ENCODE peak calls at places on chromosomes 3 and 15, in five cellular contexts. T is tibial artery; K is AG09319; Z is CD4-positive, alpha-beta T cell; R is choroid plexus epithelial cell. H is an unnamed sample.

GRCh38 chr3:190225186-190225692 is 97.0 kb downstream of the CLDN1 start:
- DNase-seq in T (no peak), K (peak), Z (no peak), R (peak), H (no peak)

GRCh38 chr15:78997981-78998499 is 53.2 kb upstream of the CTSH start:
- DNase-seq in T (no peak), K (no peak), Z (no peak), R (no peak), H (no peak)

GRCh38 chr3:30471076-30471475 is 135.3 kb upstream of the TGFBR2 start:
- DNase-seq in T (no peak), K (no peak), Z (no peak), R (peak), H (no peak)

GRCh38 chr3:100611221-100611620 is 1.8 kb downstream of the ADGRG7 start:
- DNase-seq in T (no peak), K (no peak), Z (no peak), R (no peak), H (no peak)

GRCh38 chr15:64975390-64975789 is 14.3 kb downstream of the SPG21 start:
- DNase-seq in T (no peak), K (no peak), Z (no peak), R (no peak), H (no peak)

GRCh38 chr3:127497166-127497565 is 93.4 kb downstream of the TPRA1 start:
- DNase-seq in T (no peak), K (no peak), Z (no peak), R (no peak), H (no peak)

GRCh38 chr15:73239564-73240208 is 129.1 kb downstream of the HCN4 start:
- DNase-seq in T (no peak), K (no peak), Z (no peak), R (peak), H (no peak)

GRCh38 chr3:14169871-14170270 is 8.5 kb downstream of the XPC start:
- DNase-seq in T (no peak), K (no peak), Z (no peak), R (peak), H (no peak)

GRCh38 chr3:102018544-102018943 is 169.2 kb downstream of the NFKBIZ start:
- DNase-seq in T (no peak), K (no peak), Z (no peak), R (no peak), H (no peak)

GRCh38 chr3:127483902-127484591 is 106.5 kb downstream of the TPRA1 start:
- DNase-seq in T (peak), K (no peak), Z (no peak), R (no peak), H (peak)

GRCh38 chr15:99449514-99449913 is 116.3 kb upstream of the MEF2A start:
- DNase-seq in T (no peak), K (no peak), Z (no peak), R (no peak), H (no peak)

GRCh38 chr15:78732634-78733033 is 78.6 kb downstream of the ADAMTS7 start:
- DNase-seq in T (no peak), K (no peak), Z (no peak), R (no peak), H (no peak)

GRCh38 chr3:58175429-58176184 is 35.2 kb downstream of the DNASE1L3 start:
- DNase-seq in T (no peak), K (no peak), Z (no peak), R (peak), H (no peak)

GRCh38 chr15:52326758-52327157 is 31.2 kb upstream of the MYO5C start:
- DNase-seq in T (no peak), K (peak), Z (no peak), R (peak), H (no peak)

GRCh38 chr3:128555098-128555825 is 62.3 kb upstream of the GATA2 start:
- DNase-seq in T (peak), K (no peak), Z (no peak), R (no peak), H (no peak)

GRCh38 chr3:128554465-128555097 is 61.6 kb upstream of the GATA2 start:
- DNase-seq in T (peak), K (no peak), Z (no peak), R (no peak), H (no peak)

GRCh38 chr3:128555881-128556280 is 62.9 kb upstream of the GATA2 start:
- DNase-seq in T (no peak), K (no peak), Z (no peak), R (no peak), H (no peak)

GRCh38 chr3:128553560-128553959 is 60.6 kb upstream of the GATA2 start:
- DNase-seq in T (peak), K (no peak), Z (no peak), R (no peak), H (no peak)

GRCh38 chr3:128554100-128554464 is 61.1 kb upstream of the GATA2 start:
- DNase-seq in T (peak), K (no peak), Z (no peak), R (peak), H (no peak)
- TF ChIP-seq CTCF in T (no peak), K (no peak), Z (no peak), R (peak), H (no peak)

GRCh38 chr15:57306944-57307411 is 69.3 kb upstream of the CGNL1 start:
- DNase-seq in T (no peak), K (no peak), Z (no peak), R (no peak), H (no peak)
- TF ChIP-seq CTCF in T (no peak), K (no peak), Z (peak), R (no peak), H (peak)

GRCh38 chr3:51082363-51082762 is 302.7 kb upstream of the MANF start:
- DNase-seq in T (no peak), K (no peak), Z (no peak), R (no peak), H (no peak)
- TF ChIP-seq CTCF in T (no peak), K (no peak), Z (no peak), R (no peak), H (no peak)

GRCh38 chr3:119324899-119325298 is 30.7 kb downstream of the ARHGAP31 start:
- DNase-seq in T (no peak), K (no peak), Z (no peak), R (no peak), H (no peak)

GRCh38 chr3:119323401-119324107 is 29.4 kb downstream of the ARHGAP31 start:
- DNase-seq in T (no peak), K (no peak), Z (peak), R (peak), H (no peak)

GRCh38 chr3:119319311-119319710 is 25.1 kb downstream of the ARHGAP31 start:
- DNase-seq in T (no peak), K (no peak), Z (no peak), R (no peak), H (no peak)

GRCh38 chr3:119322021-119322522 is 27.9 kb downstream of the ARHGAP31 start:
- DNase-seq in T (no peak), K (no peak), Z (no peak), R (no peak), H (no peak)

DNA sequence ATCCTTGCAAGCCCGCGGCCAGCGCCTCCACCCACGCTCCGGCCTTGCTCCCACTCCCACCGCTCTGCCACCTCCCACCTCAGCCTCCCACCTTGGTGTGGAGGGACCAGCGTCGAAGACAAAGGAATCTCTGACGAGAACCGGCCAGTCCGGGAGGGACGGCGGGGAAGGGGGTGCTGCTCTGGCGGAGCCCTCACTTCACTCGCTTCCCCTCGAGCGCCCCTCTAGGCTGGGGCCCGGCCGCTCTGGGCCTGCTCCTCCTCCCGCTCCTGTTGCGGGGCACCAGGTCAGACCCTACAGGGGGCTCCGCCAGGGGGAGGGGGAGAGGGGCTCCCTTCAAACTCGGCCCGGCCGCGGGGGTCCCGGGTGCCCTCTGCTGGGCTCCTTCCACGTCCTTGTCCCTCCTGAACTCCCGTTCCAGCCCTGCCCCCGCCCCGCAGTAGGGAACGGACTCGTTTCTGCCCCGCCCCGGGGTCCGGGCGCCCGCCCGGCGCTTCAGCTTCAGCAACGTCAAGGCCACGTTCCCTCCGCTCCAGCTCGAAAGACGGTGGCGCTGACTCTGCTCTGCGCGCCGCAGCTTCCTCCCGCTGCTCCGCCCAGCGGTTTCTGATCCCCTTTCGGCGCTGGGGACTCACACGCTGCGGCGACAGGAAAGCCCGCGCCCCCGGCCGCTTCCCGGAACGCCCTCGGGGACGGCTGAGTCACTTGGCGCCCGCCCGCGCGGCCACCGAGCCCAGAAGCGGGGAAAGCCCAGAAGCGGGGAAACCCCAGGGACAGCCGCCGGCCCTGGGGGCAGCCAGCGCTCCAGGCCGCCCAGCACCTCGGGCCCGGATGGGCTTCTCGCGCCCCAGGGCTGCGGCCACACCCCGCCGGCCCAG is 28.6 kb downstream of the ARHGAP31 start:
- DNase-seq in T (peak), K (no peak), Z (peak), R (peak), H (peak)
- TF ChIP-seq CTCF in T (peak), K (peak), Z (no peak), R (peak), H (no peak)

DNA sequence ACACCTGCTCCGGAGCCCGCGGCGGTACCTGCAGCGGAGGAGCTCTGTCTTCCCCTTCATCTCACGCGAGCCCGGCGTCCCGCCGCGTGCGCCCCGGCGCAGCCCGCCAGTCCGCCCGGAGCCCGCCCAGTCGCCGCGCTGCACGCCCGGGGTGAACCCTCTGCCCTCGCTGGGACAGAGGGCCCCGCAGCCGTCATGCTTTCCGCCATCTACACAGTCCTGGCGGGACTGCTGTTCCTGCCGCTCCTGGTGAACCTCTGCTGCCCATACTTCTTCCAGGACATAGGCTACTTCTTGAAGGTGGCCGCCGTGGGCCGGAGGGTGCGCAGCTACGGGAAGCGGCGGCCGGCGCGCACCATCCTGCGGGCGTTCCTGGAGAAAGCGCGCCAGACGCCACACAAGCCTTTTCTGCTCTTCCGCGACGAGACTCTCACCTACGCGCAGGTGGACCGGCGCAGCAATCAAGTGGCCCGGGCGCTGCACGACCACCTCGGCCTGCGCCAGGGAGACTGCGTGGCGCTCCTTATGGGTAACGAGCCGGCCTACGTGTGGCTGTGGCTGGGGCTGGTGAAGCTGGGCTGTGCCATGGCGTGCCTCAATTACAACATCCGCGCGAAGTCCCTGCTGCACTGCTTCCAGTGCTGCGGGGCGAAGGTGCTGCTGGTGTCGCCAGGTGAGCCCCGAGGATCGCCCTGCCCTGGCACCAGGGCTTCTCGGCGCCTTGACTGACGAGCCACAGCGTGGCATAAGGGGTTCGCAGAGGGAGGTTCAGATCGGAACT is 427 bp downstream of the SLC27A2 start:
- DNase-seq in T (no peak), K (no peak), Z (peak), R (peak), H (no peak)
- TF ChIP-seq CTCF in T (no peak), K (no peak), Z (no peak), R (no peak), H (peak)

H was measured in CD14-positive monocyte.